ENCODE peak calls at places on chromosomes 13 and 19, in eight cellular contexts. V, Y, A, S, U, B, W and R are unnamed samples. For H3K4me1, the result is how much of the 10 kb centered on the place peaks cover.

GRCh38 chr13:106568225-106569003 is 477 bp upstream of the ARGLU1 start:
- DNase-seq in V (no peak), Y (no peak), A (no peak), S (no peak), U (no peak), B (no peak), W (no peak), R (no peak)

GRCh38 chr19:48997972-48998371 is 4.3 kb downstream of the RUVBL2 start:
- DNase-seq in V (no peak), Y (no peak), A (peak), S (no peak), U (peak), B (peak), W (no peak), R (peak)

GRCh38 chr13:64910061-64910460 is 2320.1 kb downstream of the PCDH9 start:
- DNase-seq in V (no peak), Y (no peak), A (no peak), S (no peak), U (no peak), B (no peak), W (no peak), R (no peak)

GRCh38 chr19:17125052-17125727 is 49.6 kb downstream of the MYO9B start:
- DNase-seq in V (no peak), Y (no peak), A (no peak), S (no peak), U (no peak), B (peak), W (no peak), R (no peak)

GRCh38 chr13:26946675-26947342 is 186.2 kb upstream of the GPR12 start:
- DNase-seq in V (no peak), Y (no peak), A (peak), S (no peak), U (no peak), B (no peak), W (no peak), R (peak)

GRCh38 chr19:15935167-15935702 is 906 bp upstream of the CYP4F11 start:
- DNase-seq in V (no peak), Y (no peak), A (no peak), S (no peak), U (no peak), B (peak), W (no peak), R (no peak)

GRCh38 chr13:94999871-95000270 is 287.5 kb upstream of the SOX21 start:
- DNase-seq in V (no peak), Y (no peak), A (no peak), S (no peak), U (no peak), B (no peak), W (no peak), R (peak)

GRCh38 chr13:109764045-109764444 is 22.3 kb downstream of the IRS2 start:
- DNase-seq in V (no peak), Y (no peak), A (no peak), S (no peak), U (peak), B (no peak), W (no peak), R (no peak)

GRCh38 chr13:20151612-20152011 is 9.2 kb downstream of the GJA3 start:
- DNase-seq in V (no peak), Y (no peak), A (no peak), S (no peak), U (no peak), B (no peak), W (no peak), R (peak)

GRCh38 chr13:83151308-83151660 is 731.0 kb downstream of the SLITRK1 start:
- DNase-seq in V (no peak), Y (no peak), A (no peak), S (no peak), U (no peak), B (no peak), W (no peak), R (no peak)

GRCh38 chr19:40257096-40257517 is 28.0 kb downstream of the AKT2 start:
- DNase-seq in V (no peak), Y (no peak), A (no peak), S (no peak), U (no peak), B (peak), W (no peak), R (no peak)

GRCh38 chr13:41605319-41606285 is 148.3 kb downstream of the RGCC start:
- DNase-seq in V (no peak), Y (no peak), A (no peak), S (no peak), U (no peak), B (no peak), W (no peak), R (no peak)

GRCh38 chr13:41286370-41286769 is 23.0 kb upstream of the MTRF1 start:
- DNase-seq in V (no peak), Y (no peak), A (no peak), S (no peak), U (no peak), B (no peak), W (no peak), R (no peak)

GRCh38 chr13:97456047-97456446 is 22.1 kb downstream of the RAP2A start:
- DNase-seq in V (no peak), Y (no peak), A (no peak), S (no peak), U (no peak), B (no peak), W (no peak), R (no peak)

GRCh38 chr19:17393914-17394313 is at the start of gene CCDC194:
- DNase-seq in V (no peak), Y (no peak), A (no peak), S (no peak), U (no peak), B (no peak), W (no peak), R (peak)

GRCh38 chr19:12668937-12669271 is 2.3 kb downstream of the WDR83 start:
- DNase-seq in V (peak), Y (no peak), A (no peak), S (peak), U (no peak), B (peak), W (peak), R (peak)

GRCh38 chr19:12668346-12668745 is 1.7 kb downstream of the WDR83 start:
- DNase-seq in V (no peak), Y (no peak), A (no peak), S (no peak), U (no peak), B (no peak), W (no peak), R (peak)

GRCh38 chr19:12666305-12667048 is at the start of the genes MAN2B1 and WDR83:
- DNase-seq in V (peak), Y (no peak), A (peak), S (peak), U (peak), B (peak), W (peak), R (peak)

GRCh38 chr19:12669272-12670158 is 2.9 kb downstream of the WDR83 start:
- DNase-seq in V (peak), Y (no peak), A (peak), S (peak), U (peak), B (peak), W (peak), R (peak)

GRCh38 chr19:12667903-12668302 is 1.3 kb downstream of the WDR83 start:
- DNase-seq in V (no peak), Y (no peak), A (no peak), S (no peak), U (no peak), B (no peak), W (peak), R (peak)
- H3K4me1 ChIP-seq in V (half or more), Y (half or more), A (under half), S (under half), U (under half), B (under half), W (under half), R (under half)

DNA sequence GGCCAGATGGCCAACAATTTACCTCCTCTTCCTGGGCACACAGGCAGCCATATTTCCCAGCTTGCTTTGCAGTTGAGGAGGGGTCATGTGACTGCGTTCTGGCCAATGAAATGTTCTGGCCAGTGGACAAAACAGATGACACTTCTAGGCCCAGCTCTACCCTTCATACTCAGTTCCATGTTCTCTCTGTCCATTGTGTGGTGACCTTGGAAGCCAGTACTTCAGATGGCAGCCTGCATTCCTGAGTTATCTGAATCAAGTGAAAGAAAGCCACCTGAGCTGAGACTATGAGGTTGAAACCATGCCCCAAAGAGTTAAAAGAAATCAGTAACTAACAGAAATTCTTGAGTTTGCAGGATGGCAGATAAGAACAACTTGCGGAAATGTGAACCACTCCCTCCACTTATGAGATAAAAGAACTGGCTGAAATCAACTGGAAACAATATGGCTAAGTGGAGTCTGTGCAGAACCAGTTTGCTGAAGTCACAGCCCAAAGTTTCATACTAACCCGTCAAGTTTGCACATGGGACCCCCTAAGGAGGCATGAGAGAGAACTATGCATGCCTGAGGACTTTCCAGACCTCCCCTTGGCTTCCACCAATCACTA is 8.1 kb downstream of the FAM187B start:
- DNase-seq in V (no peak), Y (no peak), A (no peak), S (no peak), U (peak), B (no peak), W (no peak), R (no peak)
- H3K4me1 ChIP-seq in V (under half), Y (under half), A (under half), S (under half), U (under half), B (under half), W (under half), R (under half)

DNA sequence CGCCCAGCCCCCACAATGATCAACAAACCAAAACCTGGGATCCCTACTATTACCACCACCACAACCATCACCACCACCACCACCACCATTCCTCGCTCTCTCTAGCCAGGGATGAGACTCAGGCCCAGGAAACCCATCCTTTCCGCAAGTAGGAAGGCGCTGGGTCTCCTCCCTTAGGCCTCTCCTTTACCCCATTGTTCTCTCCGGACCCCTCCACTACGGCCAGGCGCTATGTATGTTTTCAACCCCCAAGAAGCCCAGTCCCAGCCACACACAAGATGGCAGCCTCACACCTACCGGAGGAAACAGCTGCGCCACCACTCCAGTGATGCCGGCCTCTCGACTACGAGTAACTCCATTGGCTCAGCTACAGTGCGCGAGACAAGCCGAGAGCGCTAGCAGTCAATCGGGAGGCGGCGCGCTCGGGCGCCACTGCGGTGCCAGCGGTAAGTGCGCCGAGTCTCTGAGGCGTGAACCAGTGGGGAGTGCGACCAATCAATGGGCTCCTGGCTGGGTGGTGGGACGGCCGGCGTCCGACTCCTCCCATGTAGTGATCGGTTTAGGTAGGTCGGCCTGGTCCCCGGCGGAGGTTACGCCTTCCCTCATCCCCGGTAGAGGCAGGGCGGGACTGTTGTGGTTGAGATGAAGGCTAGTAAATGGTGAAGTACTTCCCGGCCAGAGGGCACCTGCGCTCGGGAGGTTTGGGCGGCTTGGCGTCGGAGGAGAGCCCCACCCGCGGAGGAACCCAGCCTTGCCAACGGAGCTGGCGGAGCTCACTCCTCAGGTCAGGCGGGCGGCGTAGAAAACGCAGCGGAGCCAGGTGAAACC is at the start of the genes CAB39L and SETDB2:
- DNase-seq in V (peak), Y (peak), A (peak), S (peak), U (peak), B (peak), W (peak), R (peak)
- H3K4me1 ChIP-seq in V (under half), Y (under half), A (under half), S (under half), U (under half), B (under half), W (under half), R (under half)

GRCh38 chr19:10653482-10653731 is 739 bp upstream of the ILF3 start:
- DNase-seq in V (no peak), Y (no peak), A (no peak), S (no peak), U (no peak), B (no peak), W (no peak), R (no peak)

GRCh38 chr19:10651821-10652220 is 2.3 kb upstream of the ILF3 start:
- DNase-seq in V (no peak), Y (no peak), A (peak), S (no peak), U (no peak), B (no peak), W (no peak), R (peak)

GRCh38 chr19:10654610-10655456 is 687 bp downstream of the ILF3 start:
- DNase-seq in V (no peak), Y (no peak), A (peak), S (peak), U (peak), B (peak), W (peak), R (peak)

GRCh38 chr19:10653732-10654609 is at the start of gene ILF3:
- DNase-seq in V (peak), Y (peak), A (peak), S (peak), U (peak), B (peak), W (peak), R (peak)

GRCh38 chr19:10655457-10656312 is 1.5 kb downstream of the ILF3 start:
- DNase-seq in V (no peak), Y (no peak), A (peak), S (no peak), U (peak), B (peak), W (no peak), R (no peak)
- H3K4me1 ChIP-seq in V (half or more), Y (half or more), A (under half), S (under half), U (under half), B (under half), W (under half), R (under half)

GRCh38 chr19:4695224-4695731 is 25.1 kb upstream of the MYDGF start:
- DNase-seq in V (no peak), Y (no peak), A (no peak), S (no peak), U (no peak), B (no peak), W (no peak), R (no peak)

GRCh38 chr19:4692275-4693077 is 22.3 kb upstream of the MYDGF start:
- DNase-seq in V (no peak), Y (no peak), A (no peak), S (peak), U (no peak), B (no peak), W (no peak), R (no peak)

GRCh38 chr19:4694211-4694987 is 24.3 kb upstream of the MYDGF start:
- DNase-seq in V (no peak), Y (peak), A (no peak), S (no peak), U (no peak), B (peak), W (peak), R (peak)

GRCh38 chr19:4693078-4693350 is 22.9 kb upstream of the MYDGF start:
- DNase-seq in V (no peak), Y (no peak), A (no peak), S (no peak), U (no peak), B (no peak), W (no peak), R (no peak)

DNA sequence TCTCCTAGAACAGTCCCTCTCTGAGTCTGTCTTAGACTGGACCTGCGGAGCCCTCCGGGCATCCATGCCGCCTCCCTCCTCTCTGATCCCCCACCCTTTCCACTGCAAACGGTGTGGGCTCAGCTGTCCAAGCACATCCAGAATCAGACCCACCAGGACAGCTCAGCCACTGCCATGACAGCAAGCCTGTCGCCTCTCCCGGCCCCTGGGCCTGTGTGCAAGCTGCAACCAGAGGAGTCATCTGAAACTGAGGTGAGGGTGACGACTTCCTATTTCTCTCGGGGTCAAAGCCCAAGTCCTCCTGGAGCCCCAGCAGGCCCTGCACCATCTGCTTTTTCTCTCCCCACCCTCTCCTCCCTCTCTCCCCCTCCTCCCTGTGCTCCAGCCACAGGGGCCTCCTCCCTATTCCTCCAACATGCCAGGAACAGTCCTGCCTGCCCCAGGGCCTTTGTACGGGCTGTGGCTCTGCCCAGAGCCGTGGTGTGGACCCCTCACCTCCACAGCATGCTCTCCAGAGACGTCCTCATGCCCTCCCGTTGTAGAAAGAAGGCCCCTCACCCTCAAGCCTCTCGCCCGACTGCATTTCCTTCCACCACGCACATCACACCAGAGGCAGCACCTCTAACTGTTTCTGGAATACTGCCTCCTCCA is 23.5 kb upstream of the MYDGF start:
- DNase-seq in V (no peak), Y (no peak), A (no peak), S (no peak), U (no peak), B (no peak), W (no peak), R (no peak)
- H3K4me1 ChIP-seq in V (under half), Y (under half), A (under half), S (under half), U (under half), B (under half), W (under half), R (under half)